ENCODE peak calls at places on chromosomes 2 and 18, in seven cellular contexts. One of them, this sample, is unnamed. For H3K4me1 and H3K79me2, the result is how much of the 10 kb centered on the place peaks cover.

GRCh38 chr2:223230352-223230751 is 178.4 kb downstream of the KCNE4 start:
- DNase-seq in HCT116: no peak
- DNase-seq in endothelial cell of umbilical vein: no peak
- DNase-seq in K562: no peak
- DNase-seq in OCI-LY7: no peak
- DNase-seq in hepatocyte: no peak
- DNase-seq in neural progenitor cell: no peak
- DNase-seq in this sample: no peak

GRCh38 chr2:219125225-219125885 is 35.3 kb downstream of the NHEJ1 start:
- DNase-seq in HCT116: peak
- DNase-seq in endothelial cell of umbilical vein: no peak
- DNase-seq in K562: peak
- DNase-seq in OCI-LY7: no peak
- DNase-seq in hepatocyte: peak
- DNase-seq in neural progenitor cell: no peak
- DNase-seq in this sample: no peak

GRCh38 chr18:74499633-74500032 is 3.5 kb downstream of the CNDP2 start:
- DNase-seq in HCT116: no peak
- DNase-seq in endothelial cell of umbilical vein: no peak
- DNase-seq in K562: peak
- DNase-seq in OCI-LY7: peak
- DNase-seq in hepatocyte: peak
- DNase-seq in neural progenitor cell: no peak
- DNase-seq in this sample: peak

GRCh38 chr2:217827430-217828201 is 175.2 kb downstream of the TNS1 start:
- DNase-seq in HCT116: no peak
- DNase-seq in endothelial cell of umbilical vein: peak
- DNase-seq in K562: peak
- DNase-seq in OCI-LY7: no peak
- DNase-seq in hepatocyte: no peak
- DNase-seq in neural progenitor cell: no peak
- DNase-seq in this sample: no peak

GRCh38 chr18:70433001-70433400 is 144.2 kb downstream of the SOCS6 start:
- DNase-seq in HCT116: no peak
- DNase-seq in endothelial cell of umbilical vein: no peak
- DNase-seq in K562: no peak
- DNase-seq in OCI-LY7: no peak
- DNase-seq in hepatocyte: no peak
- DNase-seq in neural progenitor cell: no peak
- DNase-seq in this sample: no peak

GRCh38 chr18:22324191-22325131 is 93.3 kb downstream of the CTAGE1 start:
- DNase-seq in HCT116: no peak
- DNase-seq in endothelial cell of umbilical vein: peak
- DNase-seq in K562: no peak
- DNase-seq in OCI-LY7: no peak
- DNase-seq in hepatocyte: peak
- DNase-seq in neural progenitor cell: peak
- DNase-seq in this sample: no peak

GRCh38 chr18:50405582-50406271 is 30.9 kb downstream of the SKA1 start:
- DNase-seq in HCT116: no peak
- DNase-seq in endothelial cell of umbilical vein: no peak
- DNase-seq in K562: no peak
- DNase-seq in OCI-LY7: no peak
- DNase-seq in hepatocyte: no peak
- DNase-seq in neural progenitor cell: peak
- DNase-seq in this sample: no peak

GRCh38 chr18:21179590-21180220 is 62.3 kb upstream of the GREB1L start:
- DNase-seq in HCT116: peak
- DNase-seq in endothelial cell of umbilical vein: peak
- DNase-seq in K562: peak
- DNase-seq in OCI-LY7: peak
- DNase-seq in hepatocyte: peak
- DNase-seq in neural progenitor cell: peak
- DNase-seq in this sample: peak

GRCh38 chr18:55136864-55137263 is 177.6 kb upstream of the CCDC68 start:
- DNase-seq in HCT116: no peak
- DNase-seq in endothelial cell of umbilical vein: peak
- DNase-seq in K562: no peak
- DNase-seq in OCI-LY7: no peak
- DNase-seq in hepatocyte: no peak
- DNase-seq in neural progenitor cell: no peak
- DNase-seq in this sample: no peak

GRCh38 chr2:105711394-105711793 is 33.3 kb upstream of the NCK2 start:
- DNase-seq in HCT116: no peak
- DNase-seq in endothelial cell of umbilical vein: no peak
- DNase-seq in K562: no peak
- DNase-seq in OCI-LY7: no peak
- DNase-seq in hepatocyte: peak
- DNase-seq in neural progenitor cell: no peak
- DNase-seq in this sample: no peak

GRCh38 chr2:95670167-95670566 is 78.4 kb downstream of the TRIM43 start:
- DNase-seq in HCT116: no peak
- DNase-seq in endothelial cell of umbilical vein: no peak
- DNase-seq in K562: no peak
- DNase-seq in OCI-LY7: no peak
- DNase-seq in hepatocyte: no peak
- DNase-seq in neural progenitor cell: no peak
- DNase-seq in this sample: no peak

GRCh38 chr2:96969321-96969720 is 17.1 kb downstream of the FAM178B start:
- DNase-seq in HCT116: no peak
- DNase-seq in endothelial cell of umbilical vein: no peak
- DNase-seq in K562: no peak
- DNase-seq in OCI-LY7: no peak
- DNase-seq in hepatocyte: no peak
- DNase-seq in neural progenitor cell: no peak
- DNase-seq in this sample: no peak

GRCh38 chr2:25567406-25567805 is 106.0 kb downstream of the DTNB start:
- DNase-seq in HCT116: peak
- DNase-seq in endothelial cell of umbilical vein: peak
- DNase-seq in K562: peak
- DNase-seq in OCI-LY7: peak
- DNase-seq in hepatocyte: peak
- DNase-seq in neural progenitor cell: peak
- DNase-seq in this sample: peak

GRCh38 chr18:2087877-2088673 is 483.2 kb downstream of the METTL4 start:
- DNase-seq in HCT116: no peak
- DNase-seq in endothelial cell of umbilical vein: no peak
- DNase-seq in K562: no peak
- DNase-seq in OCI-LY7: no peak
- DNase-seq in hepatocyte: peak
- DNase-seq in neural progenitor cell: no peak
- DNase-seq in this sample: no peak

GRCh38 chr2:159211447-159212396 is 74.8 kb downstream of the WDSUB1 start:
- DNase-seq in HCT116: no peak
- DNase-seq in endothelial cell of umbilical vein: no peak
- DNase-seq in K562: no peak
- DNase-seq in OCI-LY7: no peak
- DNase-seq in hepatocyte: peak
- DNase-seq in neural progenitor cell: peak
- DNase-seq in this sample: no peak

GRCh38 chr2:206071832-206072231 is 14.1 kb downstream of the INO80D start:
- DNase-seq in HCT116: no peak
- DNase-seq in endothelial cell of umbilical vein: no peak
- DNase-seq in K562: no peak
- DNase-seq in OCI-LY7: no peak
- DNase-seq in hepatocyte: no peak
- DNase-seq in neural progenitor cell: no peak
- DNase-seq in this sample: no peak

GRCh38 chr2:85511008-85511895 is 27.7 kb upstream of the MAT2A start:
- DNase-seq in HCT116: no peak
- DNase-seq in endothelial cell of umbilical vein: peak
- DNase-seq in K562: no peak
- DNase-seq in OCI-LY7: no peak
- DNase-seq in hepatocyte: no peak
- DNase-seq in neural progenitor cell: no peak
- DNase-seq in this sample: no peak

GRCh38 chr2:13650586-13651180 is 933.9 kb downstream of the TRIB2 start:
- DNase-seq in HCT116: no peak
- DNase-seq in endothelial cell of umbilical vein: no peak
- DNase-seq in K562: no peak
- DNase-seq in OCI-LY7: peak
- DNase-seq in hepatocyte: peak
- DNase-seq in neural progenitor cell: peak
- DNase-seq in this sample: peak

GRCh38 chr18:3186678-3187658 is 32.8 kb downstream of the MYOM1 start:
- DNase-seq in HCT116: no peak
- DNase-seq in endothelial cell of umbilical vein: no peak
- DNase-seq in K562: peak
- DNase-seq in OCI-LY7: peak
- DNase-seq in hepatocyte: peak
- DNase-seq in neural progenitor cell: no peak
- DNase-seq in this sample: peak

GRCh38 chr2:6926071-6926732 is 9.0 kb downstream of the RNF144A start:
- DNase-seq in HCT116: no peak
- DNase-seq in endothelial cell of umbilical vein: no peak
- DNase-seq in K562: no peak
- DNase-seq in OCI-LY7: no peak
- DNase-seq in hepatocyte: no peak
- DNase-seq in neural progenitor cell: no peak
- DNase-seq in this sample: no peak

GRCh38 chr2:166057363-166058169 is 70.3 kb downstream of the SCN1A start:
- DNase-seq in HCT116: no peak
- DNase-seq in endothelial cell of umbilical vein: peak
- DNase-seq in K562: peak
- DNase-seq in OCI-LY7: peak
- DNase-seq in hepatocyte: peak
- DNase-seq in neural progenitor cell: peak
- DNase-seq in this sample: peak

GRCh38 chr2:8212239-8212638 is 469.6 kb upstream of the ID2 start:
- DNase-seq in HCT116: no peak
- DNase-seq in endothelial cell of umbilical vein: no peak
- DNase-seq in K562: no peak
- DNase-seq in OCI-LY7: no peak
- DNase-seq in hepatocyte: no peak
- DNase-seq in neural progenitor cell: no peak
- DNase-seq in this sample: no peak

GRCh38 chr2:79715328-79715727 is 202.5 kb downstream of the CTNNA2 start:
- DNase-seq in HCT116: no peak
- DNase-seq in endothelial cell of umbilical vein: no peak
- DNase-seq in K562: no peak
- DNase-seq in OCI-LY7: no peak
- DNase-seq in hepatocyte: no peak
- DNase-seq in neural progenitor cell: no peak
- DNase-seq in this sample: no peak

GRCh38 chr2:33069894-33070651 is 123.3 kb downstream of the LTBP1 start:
- DNase-seq in HCT116: peak
- DNase-seq in endothelial cell of umbilical vein: peak
- DNase-seq in K562: peak
- DNase-seq in OCI-LY7: no peak
- DNase-seq in hepatocyte: peak
- DNase-seq in neural progenitor cell: no peak
- DNase-seq in this sample: no peak

GRCh38 chr2:23029111-23029510 is 355.9 kb upstream of the KLHL29 start:
- DNase-seq in HCT116: no peak
- DNase-seq in endothelial cell of umbilical vein: no peak
- DNase-seq in K562: no peak
- DNase-seq in OCI-LY7: no peak
- DNase-seq in hepatocyte: no peak
- DNase-seq in neural progenitor cell: no peak
- DNase-seq in this sample: no peak

GRCh38 chr2:223930002-223930976 is 14.8 kb downstream of the WDFY1 start:
- DNase-seq in HCT116: no peak
- DNase-seq in endothelial cell of umbilical vein: no peak
- DNase-seq in K562: peak
- DNase-seq in OCI-LY7: no peak
- DNase-seq in hepatocyte: peak
- DNase-seq in neural progenitor cell: no peak
- DNase-seq in this sample: no peak

GRCh38 chr2:30404354-30405265 is 42.4 kb upstream of the LCLAT1 start:
- DNase-seq in HCT116: no peak
- DNase-seq in endothelial cell of umbilical vein: no peak
- DNase-seq in K562: no peak
- DNase-seq in OCI-LY7: no peak
- DNase-seq in hepatocyte: peak
- DNase-seq in neural progenitor cell: peak
- DNase-seq in this sample: no peak

DNA sequence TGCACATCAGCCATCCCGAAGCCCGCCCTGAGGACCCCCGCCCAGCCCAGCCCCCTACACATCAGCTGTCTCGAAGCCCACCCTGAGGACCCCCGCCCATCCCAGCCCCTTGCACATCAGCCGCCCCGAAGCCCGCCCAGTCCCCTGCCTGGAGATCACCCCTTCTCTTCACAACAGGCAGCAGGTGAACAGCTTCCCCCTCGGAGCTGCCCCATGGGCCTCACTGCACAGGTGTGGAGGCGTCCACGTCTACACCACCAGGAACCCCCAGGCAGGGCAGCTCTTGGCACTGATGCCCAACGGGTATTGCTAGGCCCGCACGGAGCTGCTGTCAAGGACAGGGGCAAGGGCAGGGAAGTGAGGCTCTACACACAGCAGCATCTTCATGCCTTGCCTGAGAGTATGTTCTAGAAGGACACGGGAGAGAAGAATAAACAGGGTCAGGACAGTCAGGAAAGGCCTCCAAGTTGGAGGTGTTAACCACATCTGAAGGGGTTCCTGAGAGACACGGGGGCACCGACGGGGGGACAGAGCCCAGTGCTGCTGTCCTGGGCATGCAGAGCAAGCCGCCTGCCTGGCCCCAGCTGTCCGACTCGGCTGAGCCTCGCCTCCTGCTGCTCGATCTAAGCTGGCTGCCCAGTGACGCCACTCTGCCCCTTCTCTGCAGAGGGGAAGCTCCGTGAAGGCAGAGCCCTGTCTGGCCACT is 137.4 kb downstream of the HDAC4 start:
- DNase-seq in HCT116: no peak
- DNase-seq in endothelial cell of umbilical vein: no peak
- DNase-seq in K562: no peak
- DNase-seq in OCI-LY7: no peak
- DNase-seq in hepatocyte: peak
- DNase-seq in neural progenitor cell: no peak
- DNase-seq in this sample: no peak
- H3K4me1 ChIP-seq in HCT116: half or more
- H3K4me1 ChIP-seq in endothelial cell of umbilical vein: under half
- H3K4me1 ChIP-seq in K562: under half
- H3K4me1 ChIP-seq in OCI-LY7: half or more
- H3K4me1 ChIP-seq in hepatocyte: under half
- H3K4me1 ChIP-seq in neural progenitor cell: under half
- H3K4me1 ChIP-seq in this sample: under half

GRCh38 chr2:151669585-151670081 is 64.6 kb downstream of the NEB start:
- DNase-seq in HCT116: no peak
- DNase-seq in endothelial cell of umbilical vein: no peak
- DNase-seq in K562: peak
- DNase-seq in OCI-LY7: no peak
- DNase-seq in hepatocyte: no peak
- DNase-seq in neural progenitor cell: peak
- DNase-seq in this sample: no peak
- H2AFZ ChIP-seq in HCT116: no peak
- H2AFZ ChIP-seq in endothelial cell of umbilical vein: no peak
- H2AFZ ChIP-seq in K562: peak
- H2AFZ ChIP-seq in OCI-LY7: no peak
- H2AFZ ChIP-seq in hepatocyte: no peak
- H2AFZ ChIP-seq in neural progenitor cell: no peak
- H2AFZ ChIP-seq in this sample: no peak

GRCh38 chr2:109613922-109614714 is at the start of the genes SEPTIN10 and SOWAHC:
- DNase-seq in HCT116: peak
- DNase-seq in endothelial cell of umbilical vein: peak
- DNase-seq in K562: no peak
- DNase-seq in OCI-LY7: no peak
- DNase-seq in hepatocyte: peak
- DNase-seq in neural progenitor cell: peak
- DNase-seq in this sample: no peak
- H3K79me2 ChIP-seq in HCT116: half or more
- H3K79me2 ChIP-seq in endothelial cell of umbilical vein: half or more
- H3K79me2 ChIP-seq in K562: under half
- H3K79me2 ChIP-seq in OCI-LY7: under half
- H3K79me2 ChIP-seq in hepatocyte: half or more
- H3K79me2 ChIP-seq in neural progenitor cell: half or more
- H3K79me2 ChIP-seq in this sample: under half

GRCh38 chr2:197307933-197308521 is 2.6 kb downstream of the ANKRD44 start:
- DNase-seq in HCT116: no peak
- DNase-seq in endothelial cell of umbilical vein: no peak
- DNase-seq in K562: no peak
- DNase-seq in OCI-LY7: peak
- DNase-seq in hepatocyte: no peak
- DNase-seq in neural progenitor cell: no peak
- DNase-seq in this sample: no peak
- H3K4me1 ChIP-seq in HCT116: under half
- H3K4me1 ChIP-seq in endothelial cell of umbilical vein: under half
- H3K4me1 ChIP-seq in K562: under half
- H3K4me1 ChIP-seq in OCI-LY7: half or more
- H3K4me1 ChIP-seq in hepatocyte: under half
- H3K4me1 ChIP-seq in neural progenitor cell: under half
- H3K4me1 ChIP-seq in this sample: half or more

This sample was measured in Karpas-422.